ENCODE peak calls at places on chromosome 10, in seven cellular contexts. V, R, O, Q, T, H and S are unnamed samples.

GRCh38 chr10:17730667-17731066 is 21.3 kb upstream of the TMEM236 start:
- DNase-seq in V (no peak), R (no peak), O (no peak), Q (no peak), T (no peak), H (peak; percentile 62), S (no peak)

GRCh38 chr10:78248651-78249464 is 215.2 kb downstream of the RPS24 start:
- DNase-seq in V (no peak), R (no peak), O (no peak), Q (peak; percentile 46), T (peak; percentile 38), H (no peak), S (no peak)

GRCh38 chr10:62501547-62501946 is 127.4 kb downstream of the ZNF365 start:
- DNase-seq in V (no peak), R (no peak), O (no peak), Q (no peak), T (no peak), H (no peak), S (peak; percentile 50)

GRCh38 chr10:133318494-133319127 is 9.9 kb downstream of the ZNF511 start:
- DNase-seq in V (peak; percentile 86), R (peak; percentile 93), O (peak; percentile 49), Q (peak; percentile 60), T (no peak), H (peak; percentile 72), S (peak; percentile 66)

GRCh38 chr10:127919418-127920191 is 12.7 kb downstream of the PTPRE start:
- DNase-seq in V (peak; percentile 26), R (peak; percentile 70), O (no peak), Q (peak; percentile 76), T (no peak), H (no peak), S (peak; percentile 54)

GRCh38 chr10:34522542-34522941 is 292.6 kb downstream of the PARD3 start:
- DNase-seq in V (no peak), R (no peak), O (no peak), Q (peak; percentile 79), T (no peak), H (no peak), S (peak; percentile 54)

GRCh38 chr10:116417821-116418220 is 9.8 kb upstream of the PNLIPRP3 start:
- DNase-seq in V (no peak), R (no peak), O (no peak), Q (no peak), T (no peak), H (no peak), S (peak; percentile 54)

GRCh38 chr10:391304-391703 is 256.0 kb downstream of the ZMYND11 start:
- DNase-seq in V (no peak), R (no peak), O (no peak), Q (no peak), T (no peak), H (no peak), S (peak; percentile 26)

GRCh38 chr10:86688398-86688921 is 20.1 kb downstream of the LDB3 start:
- DNase-seq in V (peak; percentile 72), R (peak; percentile 89), O (peak; percentile 56), Q (peak; percentile 85), T (peak; percentile 33), H (peak; percentile 77), S (peak; percentile 67)

GRCh38 chr10:30079423-30079822 is 20.0 kb upstream of the JCAD start:
- DNase-seq in V (no peak), R (no peak), O (no peak), Q (no peak), T (no peak), H (no peak), S (no peak)

GRCh38 chr10:33238643-33239042 is 95.8 kb downstream of the NRP1 start:
- DNase-seq in V (no peak), R (no peak), O (no peak), Q (peak; percentile 76), T (no peak), H (no peak), S (peak; percentile 27)

GRCh38 chr10:106078796-106079576 is 1085.5 kb downstream of the SORCS1 start:
- DNase-seq in V (no peak), R (no peak), O (no peak), Q (peak; percentile 56), T (no peak), H (no peak), S (peak; percentile 40)

GRCh38 chr10:88156341-88156740 is 292.9 kb downstream of the PTEN start:
- DNase-seq in V (no peak), R (no peak), O (no peak), Q (peak; percentile 70), T (no peak), H (no peak), S (no peak)

GRCh38 chr10:63390521-63390920 is 75.3 kb downstream of the JMJD1C start:
- DNase-seq in V (no peak), R (no peak), O (no peak), Q (no peak), T (no peak), H (no peak), S (no peak)

GRCh38 chr10:104809288-104810090 is 168.4 kb downstream of the SORCS3 start:
- DNase-seq in V (no peak), R (peak; percentile 69), O (no peak), Q (no peak), T (no peak), H (no peak), S (peak; percentile 99)

GRCh38 chr10:93947524-93947923 is 46.2 kb upstream of the PLCE1 start:
- DNase-seq in V (no peak), R (no peak), O (no peak), Q (peak; percentile 58), T (no peak), H (no peak), S (no peak)

GRCh38 chr10:17229967-17230682 is 2.1 kb downstream of the VIM start:
- DNase-seq in V (peak; percentile 87), R (peak; percentile 91), O (peak; percentile 82), Q (peak; percentile 86), T (peak; percentile 73), H (peak; percentile 90), S (peak; percentile 87)

GRCh38 chr10:48608926-48609325 is 4.1 kb upstream of the ARHGAP22 start:
- DNase-seq in V (no peak), R (peak; percentile 32), O (no peak), Q (no peak), T (no peak), H (no peak), S (no peak)

GRCh38 chr10:11367505-11367904 is 243.9 kb downstream of the USP6NL start:
- DNase-seq in V (no peak), R (no peak), O (no peak), Q (no peak), T (no peak), H (no peak), S (no peak)
- TF ChIP-seq CTCF in V (no peak), R (peak; percentile 61), O (no peak), Q (no peak), T (no peak), H (no peak), S (no peak)

GRCh38 chr10:43166879-43167490 is 28.7 kb downstream of the CSGALNACT2 start:
- DNase-seq in V (no peak), R (no peak), O (no peak), Q (no peak), T (no peak), H (no peak), S (no peak)

GRCh38 chr10:43166207-43166878 is 28.1 kb downstream of the CSGALNACT2 start:
- DNase-seq in V (no peak), R (no peak), O (no peak), Q (no peak), T (no peak), H (no peak), S (no peak)

GRCh38 chr10:43173120-43173519 is 34.9 kb downstream of the CSGALNACT2 start:
- DNase-seq in V (no peak), R (no peak), O (no peak), Q (no peak), T (no peak), H (no peak), S (no peak)

GRCh38 chr10:43172645-43173044 is 34.4 kb downstream of the CSGALNACT2 start:
- DNase-seq in V (no peak), R (no peak), O (no peak), Q (no peak), T (no peak), H (no peak), S (no peak)

DNA sequence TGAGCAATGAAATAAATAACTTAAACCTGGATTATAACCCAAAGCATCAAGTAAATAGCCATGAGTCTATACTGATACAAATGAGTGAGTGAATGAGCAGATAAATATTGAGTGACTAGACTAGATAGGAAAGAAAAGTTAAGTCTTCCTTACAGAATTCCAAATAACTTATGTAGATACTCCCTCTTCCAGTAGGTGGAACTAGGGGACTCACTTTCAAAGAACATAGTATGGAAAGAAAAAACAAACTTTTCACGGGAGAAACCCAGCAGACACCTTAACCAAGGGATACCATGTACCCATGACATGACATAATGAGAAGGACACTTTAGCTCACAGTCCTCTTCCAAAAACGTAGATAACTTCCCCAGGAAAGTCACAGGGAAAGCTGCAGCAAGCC is 32.2 kb downstream of the CSGALNACT2 start:
- DNase-seq in V (no peak), R (no peak), O (no peak), Q (peak; percentile 62), T (no peak), H (no peak), S (no peak)
- TF ChIP-seq CTCF in V (no peak), R (peak; percentile 62), O (no peak), Q (peak; percentile 45), T (no peak), H (no peak), S (no peak)

GRCh38 chr10:70331486-70332268 is 47.9 kb upstream of the NPFFR1 start:
- DNase-seq in V (peak; percentile 26), R (peak; percentile 75), O (peak; percentile 49), Q (peak; percentile 96), T (peak; percentile 68), H (peak; percentile 81), S (peak; percentile 98)
- TF ChIP-seq CTCF in V (no peak), R (peak; percentile 70), O (peak; percentile 51), Q (peak; percentile 60), T (no peak), H (peak; percentile 22), S (no peak)

GRCh38 chr10:71223365-71224058 is 11.1 kb downstream of the UNC5B start:
- DNase-seq in V (peak; percentile 3), R (peak; percentile 43), O (no peak), Q (no peak), T (no peak), H (no peak), S (no peak)

GRCh38 chr10:71219918-71220688 is 7.7 kb downstream of the UNC5B start:
- DNase-seq in V (no peak), R (peak; percentile 18), O (no peak), Q (no peak), T (no peak), H (no peak), S (no peak)

GRCh38 chr10:71221586-71222202 is 9.3 kb downstream of the UNC5B start:
- DNase-seq in V (no peak), R (peak; percentile 20), O (no peak), Q (no peak), T (no peak), H (no peak), S (no peak)

GRCh38 chr10:71220689-71221540 is 8.5 kb downstream of the UNC5B start:
- DNase-seq in V (no peak), R (peak; percentile 42), O (no peak), Q (no peak), T (no peak), H (no peak), S (no peak)

GRCh38 chr10:71222541-71223364 is 10.4 kb downstream of the UNC5B start:
- DNase-seq in V (peak; percentile 46), R (peak; percentile 84), O (no peak), Q (peak; percentile 13), T (no peak), H (no peak), S (no peak)
- TF ChIP-seq CTCF in V (peak; percentile 16), R (peak; percentile 67), O (no peak), Q (peak; percentile 25), T (no peak), H (no peak), S (no peak)